ENCODE peak calls at places on chromosome 21, in five cellular contexts. J, O, R, M and A are unnamed samples.

GRCh38 chr21:44836666-44837471 is 19.0 kb upstream of the SUMO3 start:
- DNase-seq in O (peak; percentile 77), R (no peak), J (no peak), M (peak; percentile 35), A (peak; percentile 77)

GRCh38 chr21:26096972-26097371 is 73.6 kb downstream of the APP start:
- DNase-seq in M (no peak), J (no peak), O (peak; percentile 11), R (peak; percentile 26), A (no peak)

GRCh38 chr21:44496196-44496899 is 41.0 kb downstream of the LRRC3 start:
- DNase-seq in J (no peak), M (no peak), R (no peak), O (no peak), A (no peak)

GRCh38 chr21:14691924-14692323 is 145.8 kb upstream of the SAMSN1 start:
- DNase-seq in R (no peak), O (no peak), J (no peak), M (no peak), A (no peak)

GRCh38 chr21:15415541-15416261 is 314.1 kb upstream of the USP25 start:
- DNase-seq in O (no peak), R (no peak), J (no peak), M (no peak), A (peak; percentile 28)

GRCh38 chr21:45405271-45405818 is 380 bp downstream of the COL18A1 start:
- DNase-seq in M (peak; percentile 52), R (peak; percentile 57), O (peak; percentile 69), J (no peak), A (peak; percentile 57)

GRCh38 chr21:45078877-45079281 is 4.5 kb downstream of the ADARB1 start:
- DNase-seq in O (no peak), R (no peak), J (no peak), M (no peak), A (peak; percentile 95)

GRCh38 chr21:33817663-33818433 is 97.8 kb downstream of the ATP5PO start:
- DNase-seq in J (no peak), M (no peak), O (no peak), R (peak; percentile 42), A (no peak)

GRCh38 chr21:32423320-32423719 is 10.8 kb downstream of the EVA1C start:
- DNase-seq in M (peak; percentile 89), R (no peak), O (no peak), J (no peak), A (peak; percentile 91)

GRCh38 chr21:26715878-26716506 is 129.2 kb downstream of the ADAMTS1 start:
- DNase-seq in O (peak; percentile 66), M (peak; percentile 80), J (no peak), R (peak; percentile 74), A (peak; percentile 73)

GRCh38 chr21:46416551-46416950 is 42.1 kb upstream of the DIP2A start:
- DNase-seq in R (no peak), O (no peak), J (no peak), M (no peak), A (no peak)

GRCh38 chr21:46421191-46421750 is 37.4 kb upstream of the DIP2A start:
- DNase-seq in M (no peak), J (no peak), R (no peak), O (no peak), A (no peak)

GRCh38 chr21:46414965-46415275 is 43.8 kb upstream of the DIP2A start:
- DNase-seq in O (no peak), R (no peak), J (no peak), M (no peak), A (no peak)

GRCh38 chr21:46420241-46421190 is 38.2 kb upstream of the DIP2A start:
- DNase-seq in R (no peak), J (no peak), O (no peak), M (no peak), A (no peak)

GRCh38 chr21:46418265-46418946 is 40.3 kb upstream of the DIP2A start:
- DNase-seq in M (no peak), J (no peak), O (no peak), R (no peak), A (no peak)
- H3K4me3 ChIP-seq in M (no peak overlapping the region), J (no peak overlapping the region), O (no peak overlapping the region), R (no peak overlapping the region), A (no peak overlapping the region)

GRCh38 chr21:41931041-41931451 is 22.8 kb downstream of the C2CD2 start:
- DNase-seq in O (peak; percentile 29), J (no peak), M (no peak), R (no peak), A (no peak)

GRCh38 chr21:41927727-41928409 is 25.9 kb downstream of the C2CD2 start:
- DNase-seq in M (no peak), O (no peak), J (no peak), R (no peak), A (no peak)

GRCh38 chr21:41929248-41929647 is 24.6 kb downstream of the C2CD2 start:
- DNase-seq in O (no peak), R (no peak), J (no peak), M (no peak), A (no peak)

GRCh38 chr21:41926807-41927171 is 27.0 kb downstream of the C2CD2 start:
- DNase-seq in J (no peak), O (no peak), R (no peak), M (no peak), A (no peak)

GRCh38 chr21:41928621-41929220 is 25.1 kb downstream of the C2CD2 start:
- DNase-seq in R (no peak), O (no peak), M (no peak), J (no peak), A (no peak)
- H2AFZ ChIP-seq in R (no peak overlapping the region), O (no peak overlapping the region), M (no peak overlapping the region), J (no peak overlapping the region), A (no peak overlapping the region)

DNA sequence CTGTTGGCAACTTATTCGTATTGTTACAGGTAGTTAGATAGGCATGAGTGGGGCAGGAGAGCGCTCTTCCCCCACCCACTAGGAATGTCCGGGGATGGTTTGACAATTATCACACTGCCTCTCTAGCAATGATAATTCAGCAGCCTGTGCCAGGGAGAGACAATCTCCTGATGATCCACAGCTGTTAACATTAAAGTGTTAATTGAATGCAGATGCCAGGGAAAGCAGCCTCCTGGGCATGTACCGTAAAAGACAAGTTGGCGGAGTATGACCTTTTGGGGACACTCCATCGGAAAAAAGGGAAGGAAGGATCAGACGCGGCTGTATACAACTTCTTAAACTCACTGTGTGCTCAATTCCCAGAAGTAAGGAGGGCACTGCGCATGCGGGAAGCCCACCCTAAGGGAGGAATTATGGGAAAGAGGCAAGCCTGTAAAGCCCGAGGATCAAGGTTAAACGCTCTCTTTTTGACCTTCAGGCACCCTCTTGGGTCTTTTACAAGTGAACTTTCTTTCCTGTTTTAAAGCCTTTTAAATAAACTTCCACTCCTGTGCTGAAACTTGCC is 62.6 kb downstream of the MAP3K7CL start:
- DNase-seq in R (no peak), J (no peak), M (no peak), O (no peak), A (peak; percentile 51)
- H3K4me3 ChIP-seq in R (no peak overlapping the region), J (no peak overlapping the region), M (no peak overlapping the region), O (no peak overlapping the region), A (peak overlapping the region; percentile 47)

GRCh38 chr21:38489283-38489677 is 9.0 kb downstream of the ERG start:
- DNase-seq in M (peak; percentile 78), J (no peak), R (no peak), O (peak; percentile 33), A (no peak)
- H2AFZ ChIP-seq in M (no peak overlapping the region), J (no peak overlapping the region), R (peak overlapping the region; percentile 91), O (no peak overlapping the region), A (no peak overlapping the region)

GRCh38 chr21:43355925-43356289 is 71.0 kb downstream of the SIK1 start:
- DNase-seq in R (no peak), O (peak; percentile 44), M (no peak), J (no peak), A (no peak)

GRCh38 chr21:43353282-43354010 is 73.5 kb downstream of the SIK1 start:
- DNase-seq in M (no peak), R (no peak), O (no peak), J (no peak), A (no peak)

GRCh38 chr21:43355196-43355924 is 71.6 kb downstream of the SIK1 start:
- DNase-seq in J (no peak), M (no peak), O (no peak), R (no peak), A (no peak)

GRCh38 chr21:43354016-43354420 is 72.9 kb downstream of the SIK1 start:
- DNase-seq in J (no peak), O (no peak), M (no peak), R (no peak), A (no peak)

GRCh38 chr21:43354666-43355065 is 72.3 kb downstream of the SIK1 start:
- DNase-seq in O (no peak), J (no peak), R (no peak), M (no peak), A (no peak)
- H3K4me3 ChIP-seq in O (no peak overlapping the region), J (no peak overlapping the region), R (no peak overlapping the region), M (no peak overlapping the region), A (no peak overlapping the region)